ENCODE peak calls at places on chromosomes 2 and 18, in five cellular contexts. H, W, G, T and I are unnamed samples. For H3K4me1, the result is how much of the 10 kb centered on the place peaks cover.

GRCh38 chr2:97851172-97851571 is 137.8 kb downstream of the ZAP70 start:
- DNase-seq in H (no peak), W (no peak), G (no peak), T (no peak), I (no peak)

GRCh38 chr2:127080226-127080940 is 26.6 kb downstream of the BIN1 start:
- DNase-seq in H (peak), W (no peak), T (peak), G (peak), I (no peak)

GRCh38 chr2:238689871-238690672 is 157.8 kb upstream of the TWIST2 start:
- DNase-seq in H (no peak), T (no peak), G (no peak), W (no peak), I (no peak)

GRCh38 chr2:165868211-165868610 is 74.2 kb upstream of the GALNT3 start:
- DNase-seq in G (no peak), H (no peak), T (no peak), W (no peak), I (no peak)

GRCh38 chr2:3485166-3485565 is 34.2 kb downstream of the ADI1 start:
- DNase-seq in W (no peak), T (no peak), G (peak), H (no peak), I (peak)

GRCh38 chr2:201260302-201260800 is at the start of gene CASP8:
- DNase-seq in G (peak), W (no peak), H (peak), T (peak), I (no peak)

GRCh38 chr2:162328424-162329157 is 10.1 kb upstream of the IFIH1 start:
- DNase-seq in T (no peak), W (no peak), G (no peak), H (no peak), I (no peak)

GRCh38 chr2:168740360-168740759 is 62.1 kb upstream of the NOSTRIN start:
- DNase-seq in W (no peak), G (no peak), T (no peak), H (no peak), I (no peak)

GRCh38 chr2:209423562-209424541 is at the start of gene MAP2:
- DNase-seq in G (peak), W (peak), T (peak), H (peak), I (peak)

GRCh38 chr2:176926453-176926852 is 286.1 kb upstream of the HNRNPA3 start:
- DNase-seq in H (no peak), G (no peak), W (no peak), T (no peak), I (no peak)

GRCh38 chr2:161234627-161235026 is 73.6 kb upstream of the PSMD14 start:
- DNase-seq in H (no peak), W (no peak), G (no peak), T (no peak), I (no peak)

GRCh38 chr18:57243624-57244179 is 96.8 kb downstream of the BOD1L2 start:
- DNase-seq in G (no peak), T (no peak), W (no peak), H (no peak), I (no peak)

GRCh38 chr18:8549254-8549653 is 60.0 kb upstream of the RAB12 start:
- DNase-seq in W (no peak), T (no peak), H (no peak), G (no peak), I (no peak)

GRCh38 chr2:219449609-219450008 is 15.0 kb downstream of the SPEG start:
- DNase-seq in G (no peak), H (no peak), T (no peak), W (peak), I (no peak)

GRCh38 chr2:191862371-191862770 is 15.5 kb upstream of the CAVIN2 start:
- DNase-seq in G (no peak), W (no peak), H (no peak), T (no peak), I (no peak)

GRCh38 chr2:726158-726557 is 49.0 kb upstream of the TMEM18 start:
- DNase-seq in H (no peak), T (no peak), G (no peak), W (no peak), I (no peak)

GRCh38 chr2:122739732-122740593 is 984.5 kb downstream of the TSN start:
- DNase-seq in T (no peak), G (no peak), W (no peak), H (no peak), I (no peak)

GRCh38 chr2:220341014-220341413 is 713.6 kb downstream of the SLC4A3 start:
- DNase-seq in H (no peak), T (no peak), W (no peak), G (no peak), I (no peak)

GRCh38 chr18:79426376-79427300 is 30.9 kb downstream of the NFATC1 start:
- DNase-seq in G (peak), H (no peak), W (no peak), T (no peak), I (no peak)

GRCh38 chr18:58580078-58580477 is 48.8 kb downstream of the ALPK2 start:
- DNase-seq in W (no peak), G (no peak), T (no peak), H (no peak), I (no peak)

GRCh38 chr2:42238644-42239288 is 69.6 kb downstream of the EML4 start:
- DNase-seq in G (no peak), W (no peak), T (peak), H (peak), I (no peak)

GRCh38 chr18:68725341-68725740 is 10.4 kb upstream of the TMX3 start:
- DNase-seq in G (no peak), H (no peak), T (no peak), W (no peak), I (no peak)

GRCh38 chr18:68722807-68723206 is 7.9 kb upstream of the TMX3 start:
- DNase-seq in G (no peak), H (no peak), W (no peak), T (no peak), I (no peak)

GRCh38 chr18:68723539-68723938 is 8.6 kb upstream of the TMX3 start:
- DNase-seq in W (no peak), T (no peak), H (no peak), G (no peak), I (no peak)

GRCh38 chr18:68724021-68724420 is 9.1 kb upstream of the TMX3 start:
- DNase-seq in H (no peak), T (no peak), G (no peak), W (no peak), I (no peak)

DNA sequence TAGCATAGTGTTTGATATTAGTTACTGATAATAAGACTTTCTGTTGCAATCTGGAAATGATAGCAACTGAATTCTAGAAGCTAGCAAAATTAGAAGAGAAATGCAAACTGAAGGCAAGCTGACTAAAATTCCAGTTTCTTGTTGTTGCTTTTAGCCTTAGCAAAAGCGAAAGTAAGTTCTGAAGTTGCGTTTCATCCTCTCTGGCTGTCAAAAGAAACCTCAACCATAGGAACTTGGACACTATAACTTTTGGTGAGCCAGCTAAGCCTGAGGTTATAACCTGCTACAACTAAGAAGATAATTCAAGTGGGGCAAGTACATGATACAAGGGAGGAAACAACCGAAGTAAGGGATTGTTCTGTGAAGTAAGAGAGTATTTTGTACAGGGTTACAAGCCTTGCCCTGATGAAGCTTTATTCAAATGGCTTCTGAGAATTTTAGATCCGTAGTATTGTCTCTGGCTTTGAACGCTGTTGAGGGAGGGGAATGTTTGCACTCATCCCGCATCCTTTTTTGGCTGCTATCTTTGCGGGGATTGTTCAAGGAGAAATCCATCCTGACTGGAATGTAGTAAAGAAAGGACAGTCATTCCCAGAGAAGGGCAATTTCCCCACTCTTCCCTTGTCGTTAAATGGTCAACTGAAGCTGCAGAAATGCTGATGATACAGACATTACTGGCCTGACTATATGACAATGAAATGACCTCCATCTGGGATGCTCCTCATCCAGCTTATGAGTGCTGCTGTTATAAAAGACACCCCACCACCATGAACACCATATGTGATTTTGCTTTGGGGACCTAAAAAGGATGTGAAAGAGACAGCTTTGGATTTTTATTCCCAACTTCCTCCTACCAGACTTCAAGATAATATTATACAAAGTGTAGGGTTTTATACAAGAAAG is 7.0 kb upstream of the TMX3 start:
- DNase-seq in H (no peak), G (no peak), W (no peak), T (no peak), I (no peak)
- H3K27ac ChIP-seq in H (peak), G (peak), W (no peak), T (peak), I (peak)

GRCh38 chr2:181862583-181863281 is 28.8 kb upstream of the ITPRID2 start:
- DNase-seq in H (no peak), T (no peak), G (no peak), W (no peak), I (no peak)

GRCh38 chr2:181857471-181857870 is 34.1 kb upstream of the ITPRID2 start:
- DNase-seq in G (no peak), H (no peak), W (no peak), T (no peak), I (no peak)

GRCh38 chr2:181861379-181861778 is 30.2 kb upstream of the ITPRID2 start:
- DNase-seq in H (no peak), W (no peak), G (no peak), T (no peak), I (no peak)

GRCh38 chr2:181859123-181859522 is 32.4 kb upstream of the ITPRID2 start:
- DNase-seq in H (no peak), G (no peak), W (no peak), T (no peak), I (no peak)

GRCh38 chr2:181858600-181858999 is 32.9 kb upstream of the ITPRID2 start:
- DNase-seq in H (no peak), W (no peak), G (no peak), T (no peak), I (no peak)
- TF ChIP-seq POLR2A in H (no peak), W (no peak), G (no peak), T (no peak), I (no peak)

DNA sequence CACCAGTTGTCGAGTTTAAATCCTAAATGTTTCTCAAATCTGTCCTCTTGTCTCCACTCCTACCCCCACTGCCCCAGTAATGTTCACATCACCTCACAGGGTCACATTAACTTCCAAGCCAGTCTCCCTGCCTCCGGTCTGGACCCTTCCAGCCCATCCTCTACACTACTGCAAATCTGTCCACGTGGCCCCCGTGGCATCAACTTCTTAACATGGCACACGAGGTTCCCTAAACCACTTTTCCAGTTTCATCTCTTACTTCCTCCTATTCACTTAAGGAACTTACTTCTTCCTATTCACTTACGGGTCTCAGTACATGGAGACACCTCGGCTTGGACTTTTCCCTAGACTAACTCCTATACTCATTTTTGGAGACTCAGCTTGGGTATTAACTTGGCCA is 27.0 kb downstream of the MRPL33 start:
- DNase-seq in H (no peak), W (no peak), T (no peak), G (no peak), I (no peak)
- H3K4me1 ChIP-seq in H (under half), W (under half), T (under half), G (under half), I (half or more)

GRCh38 chr2:230457793-230458192 is 41.8 kb downstream of the SP100 start:
- DNase-seq in T (no peak), W (no peak), H (no peak), G (no peak), I (no peak)
- H3K27ac ChIP-seq in T (no peak), W (no peak), H (no peak), G (peak), I (no peak)

DNA sequence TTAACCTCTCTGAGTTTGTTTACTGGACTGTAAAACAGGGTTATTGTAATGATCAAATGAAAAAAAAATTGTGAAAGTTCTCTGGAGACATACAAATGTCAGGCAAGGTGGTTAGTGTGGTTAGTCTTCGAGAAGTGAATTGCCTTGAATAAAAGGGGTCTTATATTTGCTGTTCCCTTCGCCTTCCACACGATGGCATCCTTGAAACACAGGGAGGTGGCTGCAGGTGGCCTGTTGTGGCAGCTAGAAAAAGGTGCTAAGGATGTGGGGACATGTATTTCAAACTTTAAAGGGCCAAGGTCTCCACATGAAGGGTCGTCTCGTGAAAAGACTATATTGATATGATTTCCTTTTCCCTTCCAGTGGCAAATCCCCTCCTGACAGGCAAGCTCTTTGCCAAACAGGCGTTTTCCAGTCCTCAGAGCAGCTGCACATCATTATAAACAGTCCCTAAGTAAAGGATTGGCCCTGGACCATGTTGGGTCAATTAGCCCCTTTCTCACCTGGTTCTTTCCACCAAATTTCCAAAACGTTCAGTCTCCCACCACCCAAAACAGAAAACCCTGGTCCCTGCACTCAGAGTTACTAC is 68.5 kb downstream of the COPS8 start:
- DNase-seq in G (no peak), W (peak), H (no peak), T (no peak), I (no peak)
- TF ChIP-seq POLR2A in G (no peak), W (no peak), H (no peak), T (no peak), I (no peak)

DNA sequence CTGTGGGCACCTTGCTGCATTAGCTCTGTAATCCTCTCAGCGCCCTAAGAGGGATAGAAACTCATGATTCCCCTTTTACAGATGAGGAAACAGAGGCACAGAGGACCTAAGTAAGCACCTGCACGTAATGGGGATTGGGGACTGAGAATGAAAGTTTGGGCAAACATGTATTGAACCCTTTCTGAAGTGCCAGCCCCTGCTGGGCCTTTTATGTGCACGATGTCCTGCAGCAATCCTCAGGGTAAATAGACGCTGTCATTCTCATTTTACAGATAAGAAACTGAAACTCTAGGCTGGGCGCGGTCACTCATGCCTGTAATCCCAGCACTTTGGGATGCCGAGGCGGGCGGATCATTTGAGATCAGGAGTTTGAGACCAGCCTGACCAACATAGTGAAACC is 117.4 kb downstream of the STPG4 start:
- DNase-seq in H (no peak), W (no peak), T (no peak), G (no peak), I (no peak)
- H3K4me1 ChIP-seq in H (under half), W (under half), T (under half), G (half or more), I (half or more)